ENCODE peak calls at places on chromosomes 2 and 18, in nine cellular contexts. L is stimulated activated CD4-positive, alpha-beta T cell treated with anti-CD3 and anti-CD28 coated beads, Interleukin-12 subunit alpha, Interleukin-12 subunit beta, amount 100 ng/mL, for 4 hours; R is nephron progenitor cell; F is RPMI7951; S is NCI-H446; N is HCT116; K is ecto neural progenitor cell; X is hippocampal formation; A is astrocyte of the spinal cord. T is an unnamed sample.

GRCh38 chr2:226985227-226985946 is 149.5 kb downstream of the RHBDD1 start:
- DNase-seq in R (peak; percentile 17), X (peak; percentile 88), S (peak; percentile 66), N (peak; percentile 56), L (no peak), K (no peak), A (peak; percentile 80), F (peak; percentile 73), T (no peak)

GRCh38 chr2:25301453-25302352 is 40.0 kb downstream of the DNMT3A start:
- DNase-seq in R (no peak), A (peak; percentile 85), K (no peak), X (no peak), L (peak; percentile 55), S (no peak), N (peak; percentile 6), F (peak; percentile 88), T (peak; percentile 78)

GRCh38 chr18:75455249-75456183 is 28.0 kb upstream of the SMIM21 start:
- DNase-seq in F (peak; percentile 43), R (peak; percentile 77), A (peak; percentile 43), K (peak; percentile 71), L (no peak), N (no peak), X (no peak), S (no peak), T (peak; percentile 5)

GRCh38 chr2:70926042-70926441 is 9.7 kb upstream of the ATP6V1B1 start:
- DNase-seq in R (no peak), F (no peak), A (no peak), K (no peak), S (no peak), N (no peak), X (no peak), L (no peak), T (no peak)

GRCh38 chr18:36809590-36810381 is 19.0 kb downstream of the TPGS2 start:
- DNase-seq in X (peak; percentile 84), A (peak; percentile 72), K (peak; percentile 49), R (peak; percentile 32), N (peak; percentile 39), F (peak; percentile 55), L (peak; percentile 3), S (peak; percentile 56), T (peak; percentile 82)

GRCh38 chr2:96265349-96265839 is 403 bp downstream of the TMEM127 start:
- DNase-seq in K (no peak), X (peak; percentile 34), N (no peak), L (no peak), A (no peak), R (peak; percentile 65), F (peak; percentile 31), S (no peak), T (no peak)

GRCh38 chr2:230906471-230907230 is 18.4 kb downstream of the GPR55 start:
- DNase-seq in A (no peak), S (no peak), L (no peak), K (peak; percentile 32), R (no peak), F (no peak), X (no peak), N (no peak), T (no peak)

GRCh38 chr2:115609978-115610377 is 1167.5 kb downstream of the DPP10 start:
- DNase-seq in N (no peak), S (no peak), F (no peak), L (no peak), R (no peak), A (no peak), K (no peak), X (no peak), T (no peak)

GRCh38 chr2:177784449-177784845 is 288.1 kb downstream of the PDE11A start:
- DNase-seq in S (no peak), N (no peak), R (no peak), L (no peak), K (no peak), X (no peak), A (peak; percentile 68), F (peak; percentile 4), T (no peak)

GRCh38 chr2:73359915-73360697 is 25.5 kb upstream of the ALMS1 start:
- DNase-seq in F (peak; percentile 7), R (no peak), A (no peak), X (peak; percentile 7), S (no peak), K (no peak), N (no peak), L (no peak), T (no peak)

GRCh38 chr18:57803119-57803969 is at the start of gene ATP8B1:
- DNase-seq in X (no peak), K (peak; percentile 84), F (peak; percentile 59), N (peak; percentile 78), L (no peak), R (peak; percentile 74), A (peak; percentile 82), S (no peak), T (no peak)

GRCh38 chr2:204753841-204754240 is 208.6 kb downstream of the PARD3B start:
- DNase-seq in X (no peak), A (peak; percentile 59), K (no peak), N (no peak), F (no peak), S (no peak), L (no peak), R (no peak), T (no peak)

GRCh38 chr2:195407782-195408181 is 249.2 kb upstream of the SLC39A10 start:
- DNase-seq in N (no peak), F (peak; percentile 58), K (no peak), L (no peak), X (no peak), A (no peak), R (no peak), S (no peak), T (no peak)

GRCh38 chr18:5424903-5425302 is 118.9 kb downstream of the EPB41L3 start:
- DNase-seq in F (peak; percentile 1), L (no peak), X (peak; percentile 37), S (no peak), A (peak; percentile 65), R (no peak), N (no peak), K (no peak), T (peak; percentile 50)

GRCh38 chr2:32553829-32554432 is 73.9 kb upstream of the TTC27 start:
- DNase-seq in S (no peak), F (peak; percentile 35), X (peak; percentile 51), K (no peak), R (no peak), L (no peak), A (peak; percentile 67), N (peak; percentile 12), T (peak; percentile 48)

GRCh38 chr18:32956591-32957310 is 183.9 kb upstream of the KLHL14 start:
- DNase-seq in S (no peak), X (no peak), N (no peak), L (no peak), A (peak; percentile 85), F (peak; percentile 50), K (no peak), R (no peak), T (no peak)

GRCh38 chr2:88959480-88960204 is 268.2 kb downstream of the RPIA start:
- DNase-seq in A (no peak), R (no peak), N (no peak), X (no peak), K (no peak), F (peak; percentile 21), S (no peak), L (no peak), T (no peak)

GRCh38 chr18:59354731-59355130 is 4.3 kb downstream of the LMAN1 start:
- DNase-seq in L (no peak), N (no peak), F (no peak), S (no peak), A (no peak), R (no peak), X (no peak), K (no peak), T (no peak)

GRCh38 chr2:72035518-72036172 is 112.0 kb downstream of the CYP26B1 start:
- DNase-seq in R (no peak), F (peak; percentile 66), A (no peak), L (no peak), S (no peak), K (peak; percentile 29), X (no peak), N (no peak), T (no peak)

GRCh38 chr18:34122724-34123334 is 101.9 kb downstream of the NOL4 start:
- DNase-seq in A (peak; percentile 64), K (no peak), X (peak; percentile 69), R (peak; percentile 26), F (peak; percentile 36), L (no peak), N (peak; percentile 16), S (peak; percentile 25), T (peak; percentile 46)

GRCh38 chr2:203636896-203637818 is 69.3 kb upstream of the CD28 start:
- DNase-seq in N (no peak), F (peak; percentile 66), R (no peak), S (no peak), L (no peak), K (no peak), A (peak; percentile 24), X (no peak), T (peak; percentile 75)

GRCh38 chr2:144582651-144583361 is 62.9 kb upstream of the ZEB2 start:
- DNase-seq in L (no peak), R (no peak), K (no peak), X (no peak), F (no peak), A (no peak), S (no peak), N (no peak), T (no peak)

GRCh38 chr2:112767693-112768380 is 3.4 kb upstream of the CKAP2L start:
- DNase-seq in X (no peak), N (no peak), F (peak; percentile 68), K (no peak), A (no peak), S (no peak), R (no peak), L (no peak), T (no peak)

GRCh38 chr18:74654637-74655036 is 57.0 kb downstream of the ZNF407 start:
- DNase-seq in L (no peak), X (peak; percentile 36), S (no peak), F (peak; percentile 16), A (peak; percentile 56), N (no peak), K (no peak), R (no peak), T (no peak)

GRCh38 chr2:105895995-105896764 is 151.5 kb downstream of the NCK2 start:
- DNase-seq in F (no peak), S (no peak), X (no peak), N (no peak), R (no peak), A (no peak), L (no peak), K (no peak), T (no peak)

GRCh38 chr2:240876475-240877251 is 8.0 kb downstream of the AGXT start:
- DNase-seq in X (no peak), K (no peak), A (no peak), F (no peak), R (no peak), L (no peak), S (no peak), N (no peak), T (no peak)

GRCh38 chr2:229179598-229179997 is 91.5 kb downstream of the PID1 start:
- DNase-seq in S (no peak), A (no peak), X (no peak), L (no peak), F (no peak), R (no peak), N (no peak), K (no peak), T (no peak)

GRCh38 chr2:3034396-3034795 is 343.2 kb downstream of the EIPR1 start:
- DNase-seq in A (no peak), F (no peak), N (no peak), R (no peak), K (no peak), S (no peak), X (no peak), L (no peak), T (no peak)

GRCh38 chr2:45258251-45258775 is 249.1 kb upstream of the SIX2 start:
- DNase-seq in L (no peak), X (no peak), K (no peak), N (no peak), R (no peak), F (no peak), A (no peak), S (no peak), T (no peak)

GRCh38 chr2:89763254-89763580 is 1071.7 kb downstream of the RPIA start:
- DNase-seq in N (no peak), A (no peak), R (no peak), K (no peak), L (no peak), X (no peak), F (no peak), S (no peak), T (no peak)

GRCh38 chr2:57407742-57408343 is 638.8 kb upstream of the VRK2 start:
- DNase-seq in A (no peak), K (peak; percentile 49), F (no peak), X (no peak), R (no peak), L (no peak), N (no peak), S (no peak), T (no peak)